ENCODE peak calls at places on chromosomes 2 and 18, in four cellular contexts. H is A549, M is GM12878, R is K562. L is an unnamed sample.

GRCh38 chr2:226742346-226742745 is 57.3 kb downstream of the IRS1 start:
- DNase-seq in M (no peak), R (no peak), H (no peak), L (peak)

GRCh38 chr18:394997-395383 is 105.5 kb downstream of the COLEC12 start:
- DNase-seq in H (no peak), M (no peak), R (no peak), L (peak)

GRCh38 chr2:127586746-127587295 is 51.3 kb downstream of the MYO7B start:
- DNase-seq in M (no peak), H (no peak), R (no peak), L (no peak)

GRCh38 chr2:58890865-58891525 is 649.9 kb upstream of the FANCL start:
- DNase-seq in H (no peak), R (peak), M (no peak), L (no peak)

GRCh38 chr2:172931923-172932520 is 143.6 kb upstream of the MAP3K20 start:
- DNase-seq in M (no peak), R (peak), H (peak), L (peak)

GRCh38 chr2:109555346-109555900 is 58.3 kb downstream of the SEPTIN10 start:
- DNase-seq in R (no peak), H (no peak), M (no peak), L (no peak)

GRCh38 chr2:138712212-138712979 is 67.8 kb downstream of the NXPH2 start:
- DNase-seq in R (no peak), M (peak), H (no peak), L (peak)

GRCh38 chr2:15177103-15177502 is 384.0 kb downstream of the NBAS start:
- DNase-seq in M (peak), R (no peak), H (no peak), L (peak)

GRCh38 chr2:11140492-11140891 is 14.8 kb upstream of the SLC66A3 start:
- DNase-seq in M (no peak), H (no peak), R (no peak), L (peak)

GRCh38 chr2:158624961-158625360 is 168.2 kb downstream of the PKP4 start:
- DNase-seq in H (no peak), R (no peak), M (no peak), L (no peak)

GRCh38 chr2:32591669-32592463 is 36.0 kb upstream of the TTC27 start:
- DNase-seq in H (no peak), R (peak), M (peak), L (peak)
- TF ChIP-seq ELK1 in H (no peak), R (no peak), M (no peak), L (no peak)

GRCh38 chr2:37005118-37005868 is 39.0 kb upstream of the STRN start:
- DNase-seq in R (peak), H (peak), M (peak), L (peak)
- TF ChIP-seq RCOR1 in R (no peak), H (no peak), M (peak), L (no peak)

GRCh38 chr2:237527766-237528165 is 38.6 kb upstream of the PRLH start:
- DNase-seq in M (no peak), R (no peak), H (no peak), L (no peak)
- TF ChIP-seq ELK1 in M (no peak), R (no peak), H (no peak), L (no peak)

DNA sequence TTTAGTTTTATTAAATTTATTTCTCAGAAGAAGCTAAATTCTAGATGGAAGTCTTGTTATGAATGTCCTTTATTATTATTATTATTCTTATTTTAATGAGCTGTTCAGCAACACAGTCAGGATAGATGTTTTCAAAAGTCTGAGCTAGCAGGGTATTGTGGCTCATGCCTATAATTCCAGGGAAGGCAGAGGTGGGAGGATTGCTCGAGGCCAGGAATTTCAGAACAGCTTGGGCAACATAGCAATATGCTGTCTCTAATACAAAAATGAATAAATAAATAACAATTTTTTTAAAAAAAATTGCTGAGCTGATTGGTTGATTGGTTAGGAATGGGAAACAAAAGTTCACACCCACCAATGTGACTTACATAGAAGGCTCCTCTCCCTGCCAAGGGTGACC is 274.1 kb upstream of the CYRIA start:
- DNase-seq in H (no peak), M (no peak), R (no peak), L (no peak)
- TF ChIP-seq RCOR1 in H (no peak), M (no peak), R (no peak), L (no peak)

GRCh38 chr2:112242384-112242783 is 12.5 kb downstream of the ZC3H8 start:
- DNase-seq in M (no peak), R (no peak), H (no peak), L (no peak)

GRCh38 chr2:112243233-112243632 is 11.6 kb downstream of the ZC3H8 start:
- DNase-seq in H (no peak), M (no peak), R (no peak), L (no peak)

GRCh38 chr2:112244854-112245253 is 10.0 kb downstream of the ZC3H8 start:
- DNase-seq in M (no peak), H (no peak), R (no peak), L (no peak)

GRCh38 chr2:112239862-112240261 is 15.0 kb downstream of the ZC3H8 start:
- DNase-seq in R (peak), H (no peak), M (no peak), L (no peak)
- TF ChIP-seq ELK1 in R (no peak), H (no peak), M (no peak), L (no peak)

DNA sequence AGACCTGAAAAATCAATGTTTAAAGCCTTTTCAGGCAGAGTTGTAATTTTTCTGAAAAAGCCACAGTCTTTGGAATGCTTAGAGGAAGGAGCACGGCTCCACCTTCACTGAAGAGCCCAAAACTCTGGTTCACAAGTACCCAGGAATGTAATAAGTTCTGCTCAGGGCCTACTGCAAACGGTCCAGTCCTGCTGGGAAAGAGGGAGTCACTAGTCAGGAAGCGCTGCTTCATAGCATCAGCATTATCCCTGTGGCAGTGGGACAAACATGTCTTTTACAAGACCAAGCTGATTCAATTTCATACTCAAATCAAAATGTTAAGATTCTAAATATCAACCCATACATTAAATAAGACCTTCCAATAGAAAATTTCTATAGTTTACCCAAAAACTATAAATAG is 152.9 kb upstream of the PGAP1 start:
- DNase-seq in R (no peak), M (no peak), H (no peak), L (peak)
- TF ChIP-seq RCOR1 in R (no peak), M (no peak), H (no peak), L (no peak)